ENCODE peak calls at places on chromosome 19, in four cellular contexts. One of them, this sample, is unnamed.

GRCh38 chr19:40594251-40594650 is 6.9 kb upstream of the LTBP4 start:
- DNase-seq in fibroblast of lung: no peak
- DNase-seq in CD8-positive, alpha-beta T cell: no peak
- DNase-seq in ovary: no peak
- DNase-seq in this sample: no peak

GRCh38 chr19:5681446-5682292 is 842 bp downstream of the HSD11B1L start:
- DNase-seq in fibroblast of lung: no peak
- DNase-seq in CD8-positive, alpha-beta T cell: no peak
- DNase-seq in ovary: no peak
- DNase-seq in this sample: no peak

GRCh38 chr19:41784337-41785239 is 11.8 kb upstream of the CEACAM3 start:
- DNase-seq in fibroblast of lung: no peak
- DNase-seq in CD8-positive, alpha-beta T cell: no peak
- DNase-seq in ovary: no peak
- DNase-seq in this sample: no peak

GRCh38 chr19:14798760-14799159 is 20.4 kb upstream of the ADGRE2 start:
- DNase-seq in fibroblast of lung: no peak
- DNase-seq in CD8-positive, alpha-beta T cell: no peak
- DNase-seq in ovary: no peak
- DNase-seq in this sample: no peak

GRCh38 chr19:48487944-48488343 is 18.8 kb downstream of the CYTH2 start:
- DNase-seq in fibroblast of lung: peak; percentile 81
- DNase-seq in CD8-positive, alpha-beta T cell: no peak
- DNase-seq in ovary: no peak
- DNase-seq in this sample: no peak

GRCh38 chr19:42284641-42285341 is 15.7 kb downstream of the CIC start:
- DNase-seq in fibroblast of lung: no peak
- DNase-seq in CD8-positive, alpha-beta T cell: peak; percentile 26
- DNase-seq in ovary: peak; percentile 55
- DNase-seq in this sample: no peak

GRCh38 chr19:3098141-3098514 is 4.0 kb downstream of the GNA11 start:
- DNase-seq in fibroblast of lung: no peak
- DNase-seq in CD8-positive, alpha-beta T cell: no peak
- DNase-seq in ovary: no peak
- DNase-seq in this sample: peak; percentile 31

GRCh38 chr19:53394522-53394973 is 401 bp upstream of the ZNF765 start:
- DNase-seq in fibroblast of lung: peak; percentile 69
- DNase-seq in CD8-positive, alpha-beta T cell: peak; percentile 5
- DNase-seq in ovary: peak; percentile 46
- DNase-seq in this sample: peak; percentile 61

GRCh38 chr19:43789029-43789428 is 8.3 kb upstream of the KCNN4 start:
- DNase-seq in fibroblast of lung: peak; percentile 44
- DNase-seq in CD8-positive, alpha-beta T cell: no peak
- DNase-seq in ovary: no peak
- DNase-seq in this sample: peak; percentile 55

GRCh38 chr19:44607917-44608316 is 5.4 kb upstream of the IGSF23 start:
- DNase-seq in fibroblast of lung: no peak
- DNase-seq in CD8-positive, alpha-beta T cell: no peak
- DNase-seq in ovary: no peak
- DNase-seq in this sample: no peak

GRCh38 chr19:55216461-55217198 is 7.3 kb upstream of the PTPRH start:
- DNase-seq in fibroblast of lung: peak; percentile 100
- DNase-seq in CD8-positive, alpha-beta T cell: peak; percentile 56
- DNase-seq in ovary: peak; percentile 41
- DNase-seq in this sample: peak; percentile 99

GRCh38 chr19:43464089-43464775 is 1.2 kb downstream of the LYPD3 start:
- DNase-seq in fibroblast of lung: no peak
- DNase-seq in CD8-positive, alpha-beta T cell: peak; percentile 82
- DNase-seq in ovary: peak; percentile 88
- DNase-seq in this sample: no peak

GRCh38 chr19:34220472-34221063 is 33.8 kb upstream of the GARRE1 start:
- DNase-seq in fibroblast of lung: peak; percentile 50
- DNase-seq in CD8-positive, alpha-beta T cell: peak; percentile 70
- DNase-seq in ovary: peak; percentile 55
- DNase-seq in this sample: peak; percentile 71

GRCh38 chr19:21568816-21569496 is 63.6 kb downstream of the ZNF429 start:
- DNase-seq in fibroblast of lung: peak; percentile 92
- DNase-seq in CD8-positive, alpha-beta T cell: peak; percentile 71
- DNase-seq in ovary: peak; percentile 92
- DNase-seq in this sample: peak; percentile 94

GRCh38 chr19:32257326-32258073 is 87.9 kb upstream of the ZNF507 start:
- DNase-seq in fibroblast of lung: no peak
- DNase-seq in CD8-positive, alpha-beta T cell: no peak
- DNase-seq in ovary: no peak
- DNase-seq in this sample: no peak

GRCh38 chr19:15297416-15298224 is 34.7 kb downstream of the BRD4 start:
- DNase-seq in fibroblast of lung: peak; percentile 71
- DNase-seq in CD8-positive, alpha-beta T cell: peak; percentile 54
- DNase-seq in ovary: no peak
- DNase-seq in this sample: peak; percentile 96

GRCh38 chr19:38557205-38557799 is 60.5 kb downstream of the MAP4K1 start:
- DNase-seq in fibroblast of lung: no peak
- DNase-seq in CD8-positive, alpha-beta T cell: peak; percentile 16
- DNase-seq in ovary: no peak
- DNase-seq in this sample: no peak

GRCh38 chr19:10086904-10087256 is 763 bp downstream of the SHFL start:
- DNase-seq in fibroblast of lung: no peak
- DNase-seq in CD8-positive, alpha-beta T cell: peak; percentile 45
- DNase-seq in ovary: peak; percentile 49
- DNase-seq in this sample: no peak

GRCh38 chr19:40831502-40832430 is 18.5 kb downstream of the CYP2A6 start:
- DNase-seq in fibroblast of lung: peak; percentile 79
- DNase-seq in CD8-positive, alpha-beta T cell: no peak
- DNase-seq in ovary: no peak
- DNase-seq in this sample: peak; percentile 100

GRCh38 chr19:10505583-10506229 is 2.5 kb upstream of the KEAP1 start:
- DNase-seq in fibroblast of lung: peak; percentile 35
- DNase-seq in CD8-positive, alpha-beta T cell: peak; percentile 86
- DNase-seq in ovary: peak; percentile 73
- DNase-seq in this sample: peak; percentile 74

GRCh38 chr19:16207490-16208025 is 9.8 kb downstream of the AP1M1 start:
- DNase-seq in fibroblast of lung: no peak
- DNase-seq in CD8-positive, alpha-beta T cell: no peak
- DNase-seq in ovary: no peak
- DNase-seq in this sample: no peak

GRCh38 chr19:6099633-6100032 is 10.7 kb downstream of the RFX2 start:
- DNase-seq in fibroblast of lung: no peak
- DNase-seq in CD8-positive, alpha-beta T cell: no peak
- DNase-seq in ovary: no peak
- DNase-seq in this sample: no peak

GRCh38 chr19:7505682-7506384 is 10.1 kb upstream of the ZNF358 start:
- DNase-seq in fibroblast of lung: no peak
- DNase-seq in CD8-positive, alpha-beta T cell: no peak
- DNase-seq in ovary: peak; percentile 20
- DNase-seq in this sample: no peak
- TF ChIP-seq CTCF in fibroblast of lung: no peak
- TF ChIP-seq CTCF in CD8-positive, alpha-beta T cell: no peak
- TF ChIP-seq CTCF in ovary: no peak
- TF ChIP-seq CTCF in this sample: no peak

GRCh38 chr19:17435218-17435617 is 13.2 kb downstream of the TMEM221 start:
- DNase-seq in fibroblast of lung: no peak
- DNase-seq in CD8-positive, alpha-beta T cell: no peak
- DNase-seq in ovary: no peak
- DNase-seq in this sample: no peak
- H3K4me3 ChIP-seq in fibroblast of lung: no peak overlapping the region
- H3K4me3 ChIP-seq in CD8-positive, alpha-beta T cell: no peak overlapping the region
- H3K4me3 ChIP-seq in ovary: no peak overlapping the region
- H3K4me3 ChIP-seq in this sample: no peak overlapping the region

GRCh38 chr19:47157455-47158321 is 27.1 kb downstream of the SAE1 start:
- DNase-seq in fibroblast of lung: peak; percentile 93
- DNase-seq in CD8-positive, alpha-beta T cell: peak; percentile 37
- DNase-seq in ovary: peak; percentile 23
- DNase-seq in this sample: peak; percentile 27
- TF ChIP-seq CTCF in fibroblast of lung: no peak
- TF ChIP-seq CTCF in CD8-positive, alpha-beta T cell: no peak
- TF ChIP-seq CTCF in ovary: no peak
- TF ChIP-seq CTCF in this sample: no peak

GRCh38 chr19:49551531-49551930 is 23.7 kb downstream of the RCN3 start:
- DNase-seq in fibroblast of lung: no peak
- DNase-seq in CD8-positive, alpha-beta T cell: no peak
- DNase-seq in ovary: no peak
- DNase-seq in this sample: no peak
- H3K4me3 ChIP-seq in fibroblast of lung: no peak overlapping the region
- H3K4me3 ChIP-seq in CD8-positive, alpha-beta T cell: peak overlapping the region; percentile 20
- H3K4me3 ChIP-seq in ovary: no peak overlapping the region
- H3K4me3 ChIP-seq in this sample: no peak overlapping the region

DNA sequence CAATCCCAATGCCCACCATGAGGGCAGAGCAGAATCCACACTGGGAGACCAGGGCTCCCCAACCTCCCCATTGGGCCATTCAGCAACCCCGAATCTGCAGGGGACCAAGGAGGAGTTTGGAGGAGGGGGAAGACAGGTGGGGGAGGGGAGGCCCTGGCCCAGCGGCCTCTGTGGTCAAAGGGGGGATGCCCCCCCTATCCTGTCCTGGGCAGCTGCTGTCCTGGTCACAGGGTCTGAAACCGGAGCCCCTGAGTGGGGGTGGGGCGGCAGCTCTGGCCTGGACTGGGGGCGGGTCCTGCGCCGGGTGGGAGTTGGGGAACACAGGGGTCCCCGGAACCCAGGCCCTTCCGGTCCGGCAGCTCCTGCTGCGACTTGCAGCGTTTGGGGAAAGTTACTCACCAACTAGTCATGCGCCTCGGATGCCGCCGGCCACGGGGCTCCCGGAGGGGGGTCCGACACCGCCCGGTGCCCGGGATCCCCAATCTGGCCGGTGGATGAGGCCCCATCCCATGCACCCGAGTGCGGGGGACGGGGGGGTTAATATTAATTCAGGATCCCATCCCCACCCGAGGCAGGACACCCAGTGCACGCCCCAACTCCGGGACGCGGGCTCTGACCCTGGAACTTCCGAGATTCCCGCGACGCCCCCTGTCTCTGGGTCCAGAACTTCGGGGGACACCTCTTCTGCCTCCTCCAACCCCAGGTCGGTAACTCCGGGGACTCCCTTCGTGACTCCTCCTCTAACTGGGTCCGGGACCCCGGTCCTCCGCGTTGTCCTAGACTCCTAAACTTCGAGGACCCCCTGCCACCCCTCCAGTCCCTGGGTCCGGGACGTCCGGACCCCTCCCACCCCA is 868 bp downstream of the HOMER3 start:
- DNase-seq in fibroblast of lung: peak; percentile 52
- DNase-seq in CD8-positive, alpha-beta T cell: no peak
- DNase-seq in ovary: peak; percentile 71
- DNase-seq in this sample: peak; percentile 62
- TF ChIP-seq CTCF in fibroblast of lung: no peak
- TF ChIP-seq CTCF in CD8-positive, alpha-beta T cell: no peak
- TF ChIP-seq CTCF in ovary: no peak
- TF ChIP-seq CTCF in this sample: no peak

DNA sequence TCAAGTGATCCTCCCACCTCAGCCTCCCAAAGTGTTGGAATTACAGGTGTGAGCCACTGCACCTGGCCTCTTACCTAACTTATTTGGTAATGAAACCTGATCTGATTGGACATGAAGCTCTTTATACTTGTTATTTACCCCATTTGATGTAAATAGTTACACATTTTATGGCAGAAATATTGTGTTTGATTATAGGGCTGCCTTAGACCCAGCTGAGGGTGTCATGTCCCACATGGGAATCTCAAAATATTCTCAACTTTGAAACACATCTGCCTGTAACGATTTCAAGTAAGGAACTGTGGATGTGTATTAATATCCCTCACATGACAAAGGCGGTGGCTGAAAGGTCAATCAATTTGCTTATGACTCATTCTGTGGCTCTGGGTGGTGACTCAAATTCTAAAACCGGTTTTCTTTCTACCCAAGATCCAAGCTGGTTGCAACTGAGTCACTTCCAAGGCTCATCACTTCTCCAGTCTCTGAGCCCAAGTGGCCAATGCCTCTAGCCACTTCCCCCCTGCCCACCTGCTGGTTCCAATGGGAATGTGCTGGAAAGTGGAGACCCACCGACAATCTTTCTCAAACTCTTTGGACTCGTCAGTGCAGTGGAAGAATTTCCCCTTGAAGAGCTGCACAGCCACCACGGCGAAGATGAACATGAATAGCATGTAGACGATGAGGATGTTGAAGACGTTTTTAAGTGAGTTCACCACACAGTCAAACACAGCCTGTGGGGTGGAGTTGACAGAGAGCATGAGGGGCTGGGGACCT is 110.9 kb downstream of the IER2 start:
- DNase-seq in fibroblast of lung: peak; percentile 88
- DNase-seq in CD8-positive, alpha-beta T cell: no peak
- DNase-seq in ovary: no peak
- DNase-seq in this sample: peak; percentile 58
- H3K4me3 ChIP-seq in fibroblast of lung: no peak overlapping the region
- H3K4me3 ChIP-seq in CD8-positive, alpha-beta T cell: no peak overlapping the region
- H3K4me3 ChIP-seq in ovary: no peak overlapping the region
- H3K4me3 ChIP-seq in this sample: no peak overlapping the region

DNA sequence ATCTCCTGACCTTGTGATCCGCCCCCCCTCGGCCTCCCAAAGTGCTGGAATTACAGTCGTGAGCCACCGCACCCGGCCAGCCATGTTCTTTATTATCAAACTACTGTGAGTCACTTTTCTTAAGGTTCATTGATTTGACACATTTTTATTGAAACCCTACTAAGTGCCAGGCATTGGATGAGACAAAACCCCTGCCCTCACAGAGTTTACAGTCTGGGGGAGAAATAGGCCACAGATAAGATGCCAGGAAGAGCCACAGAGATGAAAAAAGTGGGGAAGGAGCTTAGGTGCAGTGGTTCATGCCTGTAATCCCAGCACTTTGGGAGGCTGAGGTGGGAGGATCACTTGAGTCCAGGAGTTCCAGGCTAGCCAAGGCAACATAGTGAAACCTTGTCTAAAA is 14.5 kb upstream of the MAP2K2 start:
- DNase-seq in fibroblast of lung: no peak
- DNase-seq in CD8-positive, alpha-beta T cell: no peak
- DNase-seq in ovary: no peak
- DNase-seq in this sample: no peak
- TF ChIP-seq CTCF in fibroblast of lung: no peak
- TF ChIP-seq CTCF in CD8-positive, alpha-beta T cell: no peak
- TF ChIP-seq CTCF in ovary: no peak
- TF ChIP-seq CTCF in this sample: no peak

GRCh38 chr19:56403261-56403660 is 871 bp upstream of the ZNF583 start:
- DNase-seq in fibroblast of lung: peak; percentile 40
- DNase-seq in CD8-positive, alpha-beta T cell: no peak
- DNase-seq in ovary: no peak
- DNase-seq in this sample: peak; percentile 16

GRCh38 chr19:56404705-56405056 is 549 bp downstream of the ZNF583 start:
- DNase-seq in fibroblast of lung: no peak
- DNase-seq in CD8-positive, alpha-beta T cell: no peak
- DNase-seq in ovary: no peak
- DNase-seq in this sample: no peak

GRCh38 chr19:56400485-56400884 is 3.6 kb upstream of the ZNF583 start:
- DNase-seq in fibroblast of lung: no peak
- DNase-seq in CD8-positive, alpha-beta T cell: no peak
- DNase-seq in ovary: no peak
- DNase-seq in this sample: no peak

GRCh38 chr19:56403764-56404704 is at the start of gene ZNF583:
- DNase-seq in fibroblast of lung: peak; percentile 97
- DNase-seq in CD8-positive, alpha-beta T cell: peak; percentile 90
- DNase-seq in ovary: peak; percentile 97
- DNase-seq in this sample: peak; percentile 97

DNA sequence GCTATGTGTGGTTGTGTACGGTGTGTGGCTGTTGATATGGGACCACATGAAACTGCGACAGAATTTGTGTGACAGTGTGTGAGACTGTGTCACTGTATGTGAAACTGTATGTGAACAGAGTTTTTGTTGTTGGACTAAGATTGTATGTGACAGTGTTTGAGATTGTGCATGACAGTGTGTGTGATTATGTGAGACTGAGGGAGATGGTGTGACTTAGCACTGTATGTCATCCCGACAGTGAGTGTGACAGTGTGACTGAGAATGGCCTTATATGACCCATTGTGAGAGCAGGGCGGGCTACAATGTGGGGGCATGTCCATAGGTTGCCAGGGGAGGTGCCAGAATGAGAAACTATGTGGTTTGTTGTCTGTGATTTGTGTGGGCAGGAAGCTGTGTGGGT is 930 bp downstream of the ZNF583 start:
- DNase-seq in fibroblast of lung: peak; percentile 11
- DNase-seq in CD8-positive, alpha-beta T cell: no peak
- DNase-seq in ovary: no peak
- DNase-seq in this sample: no peak
- H3K4me3 ChIP-seq in fibroblast of lung: peak overlapping the region; percentile 96
- H3K4me3 ChIP-seq in CD8-positive, alpha-beta T cell: peak overlapping the region; percentile 80
- H3K4me3 ChIP-seq in ovary: no peak overlapping the region
- H3K4me3 ChIP-seq in this sample: peak overlapping the region; percentile 93